ENCODE peak calls at places on chromosomes 13 and 19, in six cellular contexts. W, P, M, F, K and Y are unnamed samples.

GRCh38 chr13:47397739-47398138 is 500.9 kb upstream of the HTR2A start:
- DNase-seq in M (no peak), W (no peak), F (no peak), K (no peak), P (no peak), Y (no peak)

GRCh38 chr13:43153436-43154082 is 130.2 kb downstream of the DNAJC15 start:
- DNase-seq in F (no peak), K (no peak), M (no peak), W (no peak), P (no peak), Y (no peak)

GRCh38 chr13:29059837-29060236 is 239.7 kb downstream of the MTUS2 start:
- DNase-seq in P (no peak), F (no peak), W (no peak), K (no peak), M (no peak), Y (no peak)

GRCh38 chr19:16516923-16517610 is 20.9 kb downstream of the C19orf44 start:
- DNase-seq in K (no peak), M (no peak), P (no peak), W (no peak), F (no peak), Y (no peak)

GRCh38 chr19:47255947-47256687 is at the start of gene CCDC9:
- DNase-seq in P (peak; percentile 80), K (peak; percentile 94), W (peak; percentile 91), F (no peak), M (peak; percentile 96), Y (peak; percentile 98)

GRCh38 chr19:48616041-48616436 is 1.2 kb upstream of the FAM83E start:
- DNase-seq in F (no peak), P (no peak), K (no peak), M (no peak), W (no peak), Y (no peak)

GRCh38 chr19:38003427-38004099 is 96.6 kb downstream of the SIPA1L3 start:
- DNase-seq in P (peak; percentile 51), W (no peak), M (no peak), K (no peak), F (no peak), Y (no peak)

GRCh38 chr19:19501798-19502197 is 13.6 kb downstream of the TSSK6 start:
- DNase-seq in P (no peak), M (no peak), K (no peak), F (no peak), W (no peak), Y (no peak)

DNA sequence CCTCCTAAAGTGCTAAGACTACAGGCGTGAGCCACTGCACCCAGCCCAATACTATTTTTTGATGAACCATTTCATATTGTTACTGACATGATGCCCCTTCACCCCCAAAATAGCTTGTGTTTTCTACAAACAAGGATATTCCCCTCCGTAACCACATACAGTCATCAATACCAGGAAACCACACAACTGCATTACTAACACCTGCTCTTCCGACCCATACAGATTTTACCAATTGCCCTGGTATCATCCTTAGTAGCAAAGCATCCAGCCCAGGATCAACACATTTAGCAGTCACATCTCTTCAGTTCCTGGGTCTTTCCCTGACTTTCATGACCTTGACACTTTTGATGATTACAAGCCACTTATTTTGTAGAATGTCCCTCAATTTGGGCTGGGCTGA is 33.6 kb downstream of the KCTD15 start:
- DNase-seq in F (no peak), P (no peak), K (no peak), W (no peak), M (no peak), Y (no peak)
- TF ChIP-seq TAF1 in F (no peak), P (no peak), K (no peak), W (no peak), M (no peak), Y (no peak)

DNA sequence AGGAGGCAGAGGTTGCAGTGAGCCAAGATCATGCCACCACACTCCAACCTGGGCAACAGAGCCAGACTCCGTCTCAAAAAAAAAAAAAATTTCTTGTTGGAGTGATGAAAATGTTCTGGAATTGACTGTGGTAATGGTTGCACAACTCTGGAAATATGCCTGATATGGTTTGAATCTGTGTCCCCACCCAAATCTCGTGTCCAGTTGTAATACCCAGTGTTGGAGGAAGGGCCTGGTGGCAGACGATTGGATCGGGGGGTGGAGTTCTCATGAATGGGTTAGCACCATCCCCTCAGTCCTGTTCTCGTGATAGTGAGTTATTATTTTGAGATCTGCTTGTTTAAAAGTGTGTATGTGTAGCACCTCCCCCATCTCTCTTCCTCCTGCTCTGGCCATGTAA is 41.1 kb upstream of the MAP3K10 start:
- DNase-seq in P (no peak), F (no peak), M (no peak), K (no peak), W (no peak), Y (no peak)
- TF ChIP-seq POLR2A in P (no peak), F (no peak), M (no peak), K (no peak), W (no peak), Y (no peak)

GRCh38 chr19:45924891-45925447 is 10.4 kb upstream of the NANOS2 start:
- DNase-seq in P (no peak), F (no peak), K (no peak), W (no peak), M (no peak), Y (no peak)
- TF ChIP-seq POLR2AphosphoS5 in P (no peak), F (no peak), K (no peak), W (no peak), M (no peak), Y (no peak)

GRCh38 chr13:58977085-58977484 is 1186.6 kb downstream of the DIAPH3 start:
- DNase-seq in M (no peak), P (no peak), K (no peak), W (no peak), F (no peak), Y (no peak)
- TF ChIP-seq TAF1 in M (no peak), P (no peak), K (no peak), W (no peak), F (no peak), Y (no peak)

GRCh38 chr19:54190942-54191670 is at the start of gene TSEN34:
- DNase-seq in F (peak; percentile 83), W (no peak), M (peak; percentile 76), K (peak; percentile 71), P (no peak), Y (peak; percentile 71)
- TF ChIP-seq POLR2A in F (peak; percentile 49), W (peak; percentile 46), M (peak; percentile 14), K (peak; percentile 69), P (peak; percentile 88), Y (peak; percentile 64)

GRCh38 chr13:108460043-108460442 is 169.4 kb upstream of the MYO16 start:
- DNase-seq in P (no peak), F (no peak), K (no peak), W (no peak), M (no peak), Y (no peak)

DNA sequence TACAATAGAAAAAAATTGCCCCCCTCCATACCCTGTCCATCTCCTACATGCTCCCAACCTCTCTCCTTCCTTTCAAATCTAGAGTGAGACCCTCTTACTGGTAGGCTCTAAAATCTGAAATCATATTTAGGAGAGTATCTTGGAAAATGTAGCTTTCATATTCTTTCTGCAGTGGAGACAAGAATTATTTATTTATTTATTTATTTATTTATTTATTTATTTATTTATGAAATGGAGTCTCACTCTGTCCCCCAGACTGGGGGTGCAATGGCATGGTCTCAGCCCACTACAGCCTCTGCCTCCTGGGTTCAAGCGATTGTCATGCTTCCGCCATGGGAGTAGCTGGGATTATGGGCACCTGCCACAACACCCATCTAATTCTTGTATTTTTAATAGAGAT is 174.1 kb upstream of the MYO16 start:
- DNase-seq in W (no peak), K (no peak), M (no peak), P (no peak), F (no peak), Y (no peak)
- TF ChIP-seq POLR2AphosphoS5 in W (no peak), K (no peak), M (no peak), P (no peak), F (no peak), Y (no peak)